ENCODE peak calls at places on chromosomes 7 and 10, in nine cellular contexts. One of them, this sample, is unnamed.

GRCh38 chr7:140982508-140982907 is 32.2 kb downstream of the MRPS33 start:
- DNase-seq in RCC 7860: no peak
- DNase-seq in substantia nigra: no peak
- DNase-seq in stimulated activated naive CD4-positive, alpha-beta T cell: no peak
- DNase-seq in BE2C: no peak
- DNase-seq in fibroblast of lung: no peak
- DNase-seq in CD4-positive, alpha-beta T cell: no peak
- DNase-seq in CD4-positive, CD25-positive, alpha-beta regulatory T cell: no peak
- DNase-seq in HCEC 1CT: no peak
- DNase-seq in this sample: no peak

GRCh38 chr10:75663947-75664664 is 232.7 kb downstream of the LRMDA start:
- DNase-seq in RCC 7860: no peak
- DNase-seq in substantia nigra: no peak
- DNase-seq in stimulated activated naive CD4-positive, alpha-beta T cell: no peak
- DNase-seq in BE2C: no peak
- DNase-seq in fibroblast of lung: peak
- DNase-seq in CD4-positive, alpha-beta T cell: no peak
- DNase-seq in CD4-positive, CD25-positive, alpha-beta regulatory T cell: no peak
- DNase-seq in HCEC 1CT: no peak
- DNase-seq in this sample: no peak

GRCh38 chr10:13815766-13816165 is 229.0 kb downstream of the PRPF18 start:
- DNase-seq in RCC 7860: peak
- DNase-seq in substantia nigra: no peak
- DNase-seq in stimulated activated naive CD4-positive, alpha-beta T cell: no peak
- DNase-seq in BE2C: no peak
- DNase-seq in fibroblast of lung: peak
- DNase-seq in CD4-positive, alpha-beta T cell: no peak
- DNase-seq in CD4-positive, CD25-positive, alpha-beta regulatory T cell: no peak
- DNase-seq in HCEC 1CT: peak
- DNase-seq in this sample: peak

GRCh38 chr7:50369408-50370026 is 65.0 kb downstream of the IKZF1 start:
- DNase-seq in RCC 7860: no peak
- DNase-seq in substantia nigra: no peak
- DNase-seq in stimulated activated naive CD4-positive, alpha-beta T cell: peak
- DNase-seq in BE2C: no peak
- DNase-seq in fibroblast of lung: peak
- DNase-seq in CD4-positive, alpha-beta T cell: no peak
- DNase-seq in CD4-positive, CD25-positive, alpha-beta regulatory T cell: peak
- DNase-seq in HCEC 1CT: no peak
- DNase-seq in this sample: no peak

GRCh38 chr10:5829267-5829666 is 16.0 kb upstream of the GDI2 start:
- DNase-seq in RCC 7860: no peak
- DNase-seq in substantia nigra: no peak
- DNase-seq in stimulated activated naive CD4-positive, alpha-beta T cell: no peak
- DNase-seq in BE2C: no peak
- DNase-seq in fibroblast of lung: no peak
- DNase-seq in CD4-positive, alpha-beta T cell: no peak
- DNase-seq in CD4-positive, CD25-positive, alpha-beta regulatory T cell: no peak
- DNase-seq in HCEC 1CT: no peak
- DNase-seq in this sample: no peak

GRCh38 chr7:92460510-92460909 is 13.2 kb downstream of the GATAD1 start:
- DNase-seq in RCC 7860: no peak
- DNase-seq in substantia nigra: no peak
- DNase-seq in stimulated activated naive CD4-positive, alpha-beta T cell: no peak
- DNase-seq in BE2C: no peak
- DNase-seq in fibroblast of lung: no peak
- DNase-seq in CD4-positive, alpha-beta T cell: no peak
- DNase-seq in CD4-positive, CD25-positive, alpha-beta regulatory T cell: no peak
- DNase-seq in HCEC 1CT: no peak
- DNase-seq in this sample: no peak

GRCh38 chr10:132670546-132670945 is 115.4 kb downstream of the NKX6-2 start:
- DNase-seq in RCC 7860: no peak
- DNase-seq in substantia nigra: no peak
- DNase-seq in stimulated activated naive CD4-positive, alpha-beta T cell: no peak
- DNase-seq in BE2C: no peak
- DNase-seq in fibroblast of lung: no peak
- DNase-seq in CD4-positive, alpha-beta T cell: no peak
- DNase-seq in CD4-positive, CD25-positive, alpha-beta regulatory T cell: no peak
- DNase-seq in HCEC 1CT: peak
- DNase-seq in this sample: no peak

GRCh38 chr10:95391570-95392249 is 100.9 kb upstream of the PDLIM1 start:
- DNase-seq in RCC 7860: no peak
- DNase-seq in substantia nigra: no peak
- DNase-seq in stimulated activated naive CD4-positive, alpha-beta T cell: no peak
- DNase-seq in BE2C: no peak
- DNase-seq in fibroblast of lung: peak
- DNase-seq in CD4-positive, alpha-beta T cell: no peak
- DNase-seq in CD4-positive, CD25-positive, alpha-beta regulatory T cell: no peak
- DNase-seq in HCEC 1CT: peak
- DNase-seq in this sample: peak

GRCh38 chr7:87000344-87000743 is 59.1 kb downstream of the ELAPOR2 start:
- DNase-seq in RCC 7860: no peak
- DNase-seq in substantia nigra: peak
- DNase-seq in stimulated activated naive CD4-positive, alpha-beta T cell: no peak
- DNase-seq in BE2C: no peak
- DNase-seq in fibroblast of lung: no peak
- DNase-seq in CD4-positive, alpha-beta T cell: no peak
- DNase-seq in CD4-positive, CD25-positive, alpha-beta regulatory T cell: no peak
- DNase-seq in HCEC 1CT: no peak
- DNase-seq in this sample: peak

GRCh38 chr7:72038022-72038732 is 374.0 kb downstream of the CALN1 start:
- DNase-seq in RCC 7860: no peak
- DNase-seq in substantia nigra: no peak
- DNase-seq in stimulated activated naive CD4-positive, alpha-beta T cell: no peak
- DNase-seq in BE2C: no peak
- DNase-seq in fibroblast of lung: no peak
- DNase-seq in CD4-positive, alpha-beta T cell: no peak
- DNase-seq in CD4-positive, CD25-positive, alpha-beta regulatory T cell: no peak
- DNase-seq in HCEC 1CT: no peak
- DNase-seq in this sample: no peak

GRCh38 chr10:18738835-18739234 is 79.6 kb downstream of the ARL5B start:
- DNase-seq in RCC 7860: no peak
- DNase-seq in substantia nigra: no peak
- DNase-seq in stimulated activated naive CD4-positive, alpha-beta T cell: no peak
- DNase-seq in BE2C: no peak
- DNase-seq in fibroblast of lung: peak
- DNase-seq in CD4-positive, alpha-beta T cell: no peak
- DNase-seq in CD4-positive, CD25-positive, alpha-beta regulatory T cell: no peak
- DNase-seq in HCEC 1CT: peak
- DNase-seq in this sample: peak

GRCh38 chr10:99689461-99689860 is 30.2 kb downstream of the ENTPD7 start:
- DNase-seq in RCC 7860: no peak
- DNase-seq in substantia nigra: no peak
- DNase-seq in stimulated activated naive CD4-positive, alpha-beta T cell: no peak
- DNase-seq in BE2C: no peak
- DNase-seq in fibroblast of lung: no peak
- DNase-seq in CD4-positive, alpha-beta T cell: no peak
- DNase-seq in CD4-positive, CD25-positive, alpha-beta regulatory T cell: no peak
- DNase-seq in HCEC 1CT: peak
- DNase-seq in this sample: peak

GRCh38 chr7:15284406-15284805 is 277.4 kb downstream of the AGMO start:
- DNase-seq in RCC 7860: no peak
- DNase-seq in substantia nigra: no peak
- DNase-seq in stimulated activated naive CD4-positive, alpha-beta T cell: no peak
- DNase-seq in BE2C: no peak
- DNase-seq in fibroblast of lung: no peak
- DNase-seq in CD4-positive, alpha-beta T cell: no peak
- DNase-seq in CD4-positive, CD25-positive, alpha-beta regulatory T cell: no peak
- DNase-seq in HCEC 1CT: no peak
- DNase-seq in this sample: peak

GRCh38 chr10:124624875-124625274 is 119.3 kb downstream of the FAM53B start:
- DNase-seq in RCC 7860: no peak
- DNase-seq in substantia nigra: no peak
- DNase-seq in stimulated activated naive CD4-positive, alpha-beta T cell: no peak
- DNase-seq in BE2C: no peak
- DNase-seq in fibroblast of lung: no peak
- DNase-seq in CD4-positive, alpha-beta T cell: no peak
- DNase-seq in CD4-positive, CD25-positive, alpha-beta regulatory T cell: no peak
- DNase-seq in HCEC 1CT: no peak
- DNase-seq in this sample: no peak

GRCh38 chr10:112330154-112330553 is 43.8 kb upstream of the ACSL5 start:
- DNase-seq in RCC 7860: no peak
- DNase-seq in substantia nigra: no peak
- DNase-seq in stimulated activated naive CD4-positive, alpha-beta T cell: no peak
- DNase-seq in BE2C: no peak
- DNase-seq in fibroblast of lung: no peak
- DNase-seq in CD4-positive, alpha-beta T cell: no peak
- DNase-seq in CD4-positive, CD25-positive, alpha-beta regulatory T cell: no peak
- DNase-seq in HCEC 1CT: no peak
- DNase-seq in this sample: no peak

GRCh38 chr10:52779541-52780390 is 7.2 kb upstream of the MBL2 start:
- DNase-seq in RCC 7860: peak
- DNase-seq in substantia nigra: peak
- DNase-seq in stimulated activated naive CD4-positive, alpha-beta T cell: no peak
- DNase-seq in BE2C: peak
- DNase-seq in fibroblast of lung: peak
- DNase-seq in CD4-positive, alpha-beta T cell: no peak
- DNase-seq in CD4-positive, CD25-positive, alpha-beta regulatory T cell: no peak
- DNase-seq in HCEC 1CT: peak
- DNase-seq in this sample: peak

This sample was measured in adipocyte.